ENCODE peak calls at places on chromosomes 6 and 20, in nine cellular contexts. One of them, this sample, is unnamed.

GRCh38 chr20:56433880-56434255 is 21.8 kb downstream of the CASS4 start:
- DNase-seq in A673: no peak
- DNase-seq in cardiac fibroblast: peak; percentile 76
- DNase-seq in gastrocnemius medialis: no peak
- DNase-seq in AG10803: peak; percentile 94
- DNase-seq in CD8-positive, alpha-beta memory T cell: no peak
- DNase-seq in mucosa of descending colon: no peak
- DNase-seq in psoas muscle: no peak
- DNase-seq in naive thymus-derived CD4-positive, alpha-beta T cell: no peak
- DNase-seq in this sample: no peak

GRCh38 chr6:95117236-95117635 is 460.1 kb upstream of the MANEA start:
- DNase-seq in A673: no peak
- DNase-seq in cardiac fibroblast: no peak
- DNase-seq in gastrocnemius medialis: no peak
- DNase-seq in AG10803: no peak
- DNase-seq in CD8-positive, alpha-beta memory T cell: no peak
- DNase-seq in mucosa of descending colon: no peak
- DNase-seq in psoas muscle: no peak
- DNase-seq in naive thymus-derived CD4-positive, alpha-beta T cell: no peak
- DNase-seq in this sample: no peak

GRCh38 chr6:7414811-7415210 is 25.2 kb downstream of the RIOK1 start:
- DNase-seq in A673: no peak
- DNase-seq in cardiac fibroblast: peak; percentile 90
- DNase-seq in gastrocnemius medialis: no peak
- DNase-seq in AG10803: peak; percentile 91
- DNase-seq in CD8-positive, alpha-beta memory T cell: no peak
- DNase-seq in mucosa of descending colon: no peak
- DNase-seq in psoas muscle: no peak
- DNase-seq in naive thymus-derived CD4-positive, alpha-beta T cell: no peak
- DNase-seq in this sample: no peak

GRCh38 chr6:53959717-53960116 is 151.5 kb upstream of the MLIP start:
- DNase-seq in A673: no peak
- DNase-seq in cardiac fibroblast: no peak
- DNase-seq in gastrocnemius medialis: no peak
- DNase-seq in AG10803: peak; percentile 48
- DNase-seq in CD8-positive, alpha-beta memory T cell: no peak
- DNase-seq in mucosa of descending colon: no peak
- DNase-seq in psoas muscle: no peak
- DNase-seq in naive thymus-derived CD4-positive, alpha-beta T cell: no peak
- DNase-seq in this sample: no peak

GRCh38 chr6:154653853-154654252 is 79.4 kb upstream of the SCAF8 start:
- DNase-seq in A673: no peak
- DNase-seq in cardiac fibroblast: peak; percentile 93
- DNase-seq in gastrocnemius medialis: no peak
- DNase-seq in AG10803: peak; percentile 56
- DNase-seq in CD8-positive, alpha-beta memory T cell: no peak
- DNase-seq in mucosa of descending colon: peak; percentile 3
- DNase-seq in psoas muscle: no peak
- DNase-seq in naive thymus-derived CD4-positive, alpha-beta T cell: no peak
- DNase-seq in this sample: no peak

GRCh38 chr6:4797590-4797989 is 21.4 kb downstream of the CDYL start:
- DNase-seq in A673: no peak
- DNase-seq in cardiac fibroblast: no peak
- DNase-seq in gastrocnemius medialis: no peak
- DNase-seq in AG10803: no peak
- DNase-seq in CD8-positive, alpha-beta memory T cell: no peak
- DNase-seq in mucosa of descending colon: no peak
- DNase-seq in psoas muscle: no peak
- DNase-seq in naive thymus-derived CD4-positive, alpha-beta T cell: no peak
- DNase-seq in this sample: no peak

GRCh38 chr6:11236351-11236750 is 3.9 kb upstream of the NEDD9 start:
- DNase-seq in A673: no peak
- DNase-seq in cardiac fibroblast: no peak
- DNase-seq in gastrocnemius medialis: no peak
- DNase-seq in AG10803: peak; percentile 69
- DNase-seq in CD8-positive, alpha-beta memory T cell: peak; percentile 37
- DNase-seq in mucosa of descending colon: no peak
- DNase-seq in psoas muscle: no peak
- DNase-seq in naive thymus-derived CD4-positive, alpha-beta T cell: peak; percentile 17
- DNase-seq in this sample: peak; percentile 52

GRCh38 chr6:78513856-78514255 is 353.5 kb upstream of the IRAK1BP1 start:
- DNase-seq in A673: peak; percentile 1
- DNase-seq in cardiac fibroblast: peak; percentile 38
- DNase-seq in gastrocnemius medialis: no peak
- DNase-seq in AG10803: no peak
- DNase-seq in CD8-positive, alpha-beta memory T cell: no peak
- DNase-seq in mucosa of descending colon: no peak
- DNase-seq in psoas muscle: no peak
- DNase-seq in naive thymus-derived CD4-positive, alpha-beta T cell: no peak
- DNase-seq in this sample: no peak

GRCh38 chr6:164347455-164347854 is 932.9 kb downstream of the QKI start:
- DNase-seq in A673: no peak
- DNase-seq in cardiac fibroblast: no peak
- DNase-seq in gastrocnemius medialis: no peak
- DNase-seq in AG10803: no peak
- DNase-seq in CD8-positive, alpha-beta memory T cell: no peak
- DNase-seq in mucosa of descending colon: no peak
- DNase-seq in psoas muscle: no peak
- DNase-seq in naive thymus-derived CD4-positive, alpha-beta T cell: no peak
- DNase-seq in this sample: no peak

GRCh38 chr6:164188861-164189260 is 774.3 kb downstream of the QKI start:
- DNase-seq in A673: no peak
- DNase-seq in cardiac fibroblast: no peak
- DNase-seq in gastrocnemius medialis: no peak
- DNase-seq in AG10803: no peak
- DNase-seq in CD8-positive, alpha-beta memory T cell: no peak
- DNase-seq in mucosa of descending colon: no peak
- DNase-seq in psoas muscle: no peak
- DNase-seq in naive thymus-derived CD4-positive, alpha-beta T cell: no peak
- DNase-seq in this sample: no peak

GRCh38 chr6:41626917-41627316 is 11.4 kb upstream of the MDFI start:
- DNase-seq in A673: peak; percentile 69
- DNase-seq in cardiac fibroblast: no peak
- DNase-seq in gastrocnemius medialis: no peak
- DNase-seq in AG10803: no peak
- DNase-seq in CD8-positive, alpha-beta memory T cell: no peak
- DNase-seq in mucosa of descending colon: no peak
- DNase-seq in psoas muscle: no peak
- DNase-seq in naive thymus-derived CD4-positive, alpha-beta T cell: no peak
- DNase-seq in this sample: no peak

GRCh38 chr20:1474817-1475603 is 8.4 kb upstream of the NSFL1C start:
- DNase-seq in A673: no peak
- DNase-seq in cardiac fibroblast: no peak
- DNase-seq in gastrocnemius medialis: no peak
- DNase-seq in AG10803: no peak
- DNase-seq in CD8-positive, alpha-beta memory T cell: no peak
- DNase-seq in mucosa of descending colon: no peak
- DNase-seq in psoas muscle: no peak
- DNase-seq in naive thymus-derived CD4-positive, alpha-beta T cell: no peak
- DNase-seq in this sample: no peak

GRCh38 chr20:50283370-50283769 is 92.7 kb downstream of the CEBPB start:
- DNase-seq in A673: no peak
- DNase-seq in cardiac fibroblast: no peak
- DNase-seq in gastrocnemius medialis: no peak
- DNase-seq in AG10803: no peak
- DNase-seq in CD8-positive, alpha-beta memory T cell: no peak
- DNase-seq in mucosa of descending colon: no peak
- DNase-seq in psoas muscle: no peak
- DNase-seq in naive thymus-derived CD4-positive, alpha-beta T cell: no peak
- DNase-seq in this sample: no peak

GRCh38 chr6:11121851-11122250 is 10.3 kb upstream of the ERVFRD-1 start:
- DNase-seq in A673: no peak
- DNase-seq in cardiac fibroblast: no peak
- DNase-seq in gastrocnemius medialis: no peak
- DNase-seq in AG10803: no peak
- DNase-seq in CD8-positive, alpha-beta memory T cell: no peak
- DNase-seq in mucosa of descending colon: no peak
- DNase-seq in psoas muscle: no peak
- DNase-seq in naive thymus-derived CD4-positive, alpha-beta T cell: no peak
- DNase-seq in this sample: no peak

GRCh38 chr6:35972471-35972985 is 51.6 kb upstream of the SRPK1 start:
- DNase-seq in A673: peak; percentile 11
- DNase-seq in cardiac fibroblast: no peak
- DNase-seq in gastrocnemius medialis: no peak
- DNase-seq in AG10803: no peak
- DNase-seq in CD8-positive, alpha-beta memory T cell: no peak
- DNase-seq in mucosa of descending colon: no peak
- DNase-seq in psoas muscle: no peak
- DNase-seq in naive thymus-derived CD4-positive, alpha-beta T cell: no peak
- DNase-seq in this sample: no peak

GRCh38 chr6:128491643-128492206 is 28.7 kb downstream of the PTPRK start:
- DNase-seq in A673: peak; percentile 93
- DNase-seq in cardiac fibroblast: peak; percentile 92
- DNase-seq in gastrocnemius medialis: no peak
- DNase-seq in AG10803: peak; percentile 40
- DNase-seq in CD8-positive, alpha-beta memory T cell: no peak
- DNase-seq in mucosa of descending colon: peak; percentile 49
- DNase-seq in psoas muscle: no peak
- DNase-seq in naive thymus-derived CD4-positive, alpha-beta T cell: no peak
- DNase-seq in this sample: no peak

GRCh38 chr6:157461000-157461915 is 80.3 kb downstream of the ZDHHC14 start:
- DNase-seq in A673: no peak
- DNase-seq in cardiac fibroblast: peak; percentile 75
- DNase-seq in gastrocnemius medialis: no peak
- DNase-seq in AG10803: peak; percentile 10
- DNase-seq in CD8-positive, alpha-beta memory T cell: peak; percentile 20
- DNase-seq in mucosa of descending colon: no peak
- DNase-seq in psoas muscle: no peak
- DNase-seq in naive thymus-derived CD4-positive, alpha-beta T cell: no peak
- DNase-seq in this sample: peak; percentile 4
- H3K4me3 ChIP-seq in A673: no peak overlapping the region
- H3K4me3 ChIP-seq in cardiac fibroblast: no peak overlapping the region
- H3K4me3 ChIP-seq in gastrocnemius medialis: no peak overlapping the region
- H3K4me3 ChIP-seq in AG10803: no peak overlapping the region
- H3K4me3 ChIP-seq in CD8-positive, alpha-beta memory T cell: no peak overlapping the region
- H3K4me3 ChIP-seq in mucosa of descending colon: no peak overlapping the region
- H3K4me3 ChIP-seq in psoas muscle: no peak overlapping the region
- H3K4me3 ChIP-seq in naive thymus-derived CD4-positive, alpha-beta T cell: no peak overlapping the region
- H3K4me3 ChIP-seq in this sample: no peak overlapping the region

DNA sequence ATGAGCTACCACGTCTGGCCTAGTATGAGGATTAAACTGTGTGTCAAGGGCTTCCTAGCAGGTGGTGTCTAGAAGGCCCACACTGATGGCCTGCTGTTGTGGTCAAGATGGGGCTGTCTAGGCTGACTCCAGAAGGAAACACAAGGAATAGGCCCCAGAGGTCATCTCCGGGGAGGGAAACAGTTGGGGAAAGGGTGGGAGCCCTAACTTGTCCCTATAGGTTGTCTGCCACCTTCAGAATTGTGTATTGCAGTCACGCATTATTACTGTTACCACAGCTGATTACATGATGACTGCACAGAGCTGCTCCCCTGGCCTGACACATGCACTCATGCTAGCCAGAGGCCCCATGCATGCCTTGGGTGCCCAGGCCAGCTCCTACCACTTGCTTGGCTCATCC is 27.3 kb downstream of the C20orf203 start:
- DNase-seq in A673: no peak
- DNase-seq in cardiac fibroblast: no peak
- DNase-seq in gastrocnemius medialis: no peak
- DNase-seq in AG10803: no peak
- DNase-seq in CD8-positive, alpha-beta memory T cell: no peak
- DNase-seq in mucosa of descending colon: no peak
- DNase-seq in psoas muscle: no peak
- DNase-seq in naive thymus-derived CD4-positive, alpha-beta T cell: no peak
- DNase-seq in this sample: no peak
- H3K4me3 ChIP-seq in A673: no peak overlapping the region
- H3K4me3 ChIP-seq in cardiac fibroblast: no peak overlapping the region
- H3K4me3 ChIP-seq in gastrocnemius medialis: no peak overlapping the region
- H3K4me3 ChIP-seq in AG10803: no peak overlapping the region
- H3K4me3 ChIP-seq in CD8-positive, alpha-beta memory T cell: no peak overlapping the region
- H3K4me3 ChIP-seq in mucosa of descending colon: no peak overlapping the region
- H3K4me3 ChIP-seq in psoas muscle: no peak overlapping the region
- H3K4me3 ChIP-seq in naive thymus-derived CD4-positive, alpha-beta T cell: no peak overlapping the region
- H3K4me3 ChIP-seq in this sample: no peak overlapping the region

GRCh38 chr20:53894707-53895384 is 175.5 kb downstream of the BCAS1 start:
- DNase-seq in A673: no peak
- DNase-seq in cardiac fibroblast: no peak
- DNase-seq in gastrocnemius medialis: no peak
- DNase-seq in AG10803: no peak
- DNase-seq in CD8-positive, alpha-beta memory T cell: no peak
- DNase-seq in mucosa of descending colon: no peak
- DNase-seq in psoas muscle: no peak
- DNase-seq in naive thymus-derived CD4-positive, alpha-beta T cell: no peak
- DNase-seq in this sample: no peak
- H3K4me3 ChIP-seq in A673: no peak overlapping the region
- H3K4me3 ChIP-seq in cardiac fibroblast: no peak overlapping the region
- H3K4me3 ChIP-seq in gastrocnemius medialis: no peak overlapping the region
- H3K4me3 ChIP-seq in AG10803: no peak overlapping the region
- H3K4me3 ChIP-seq in CD8-positive, alpha-beta memory T cell: no peak overlapping the region
- H3K4me3 ChIP-seq in mucosa of descending colon: no peak overlapping the region
- H3K4me3 ChIP-seq in psoas muscle: no peak overlapping the region
- H3K4me3 ChIP-seq in naive thymus-derived CD4-positive, alpha-beta T cell: no peak overlapping the region
- H3K4me3 ChIP-seq in this sample: no peak overlapping the region

DNA sequence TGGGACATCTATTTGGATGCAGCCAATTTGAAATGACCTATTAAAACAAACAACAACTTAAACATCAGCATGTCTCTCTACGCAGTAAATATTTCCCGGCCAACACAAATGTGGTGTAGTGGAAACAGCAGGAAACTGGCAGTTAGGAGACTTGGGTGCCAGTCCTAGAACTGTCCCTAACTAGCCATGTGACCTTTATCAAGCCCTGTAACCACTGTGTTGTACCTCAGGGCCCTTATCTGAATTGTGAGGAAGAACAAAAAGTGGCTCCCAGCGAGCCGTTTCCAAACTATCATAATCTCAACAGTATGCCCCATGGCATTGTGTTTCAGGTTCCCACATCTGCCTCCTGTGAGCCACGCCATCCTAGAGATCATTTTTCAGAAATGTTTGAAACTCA is 124.5 kb downstream of the IMPG1 start:
- DNase-seq in A673: no peak
- DNase-seq in cardiac fibroblast: no peak
- DNase-seq in gastrocnemius medialis: no peak
- DNase-seq in AG10803: no peak
- DNase-seq in CD8-positive, alpha-beta memory T cell: no peak
- DNase-seq in mucosa of descending colon: no peak
- DNase-seq in psoas muscle: no peak
- DNase-seq in naive thymus-derived CD4-positive, alpha-beta T cell: no peak
- DNase-seq in this sample: no peak
- H3K4me3 ChIP-seq in A673: no peak overlapping the region
- H3K4me3 ChIP-seq in cardiac fibroblast: no peak overlapping the region
- H3K4me3 ChIP-seq in gastrocnemius medialis: no peak overlapping the region
- H3K4me3 ChIP-seq in AG10803: no peak overlapping the region
- H3K4me3 ChIP-seq in CD8-positive, alpha-beta memory T cell: no peak overlapping the region
- H3K4me3 ChIP-seq in mucosa of descending colon: no peak overlapping the region
- H3K4me3 ChIP-seq in psoas muscle: no peak overlapping the region
- H3K4me3 ChIP-seq in naive thymus-derived CD4-positive, alpha-beta T cell: no peak overlapping the region
- H3K4me3 ChIP-seq in this sample: no peak overlapping the region